ENCODE peak calls at places on chromosomes 4 and X, in ten cellular contexts. Y is kidney epithelial cell, S is hepatocyte, B is sigmoid colon, W is bronchial epithelial cell, M is HepG2, Z is tibial artery, X is IMR-90, G is ovary, A is A673. N is an unnamed sample.
A peak's percentile ranks its signal among the peaks of the same experiment; 100 is the strongest.

GRCh38 chrX:78796916-78797315 is 49.4 kb downstream of the LPAR4 start:
- DNase-seq in Y (no peak), S (no peak), B (no peak), W (no peak), M (no peak), Z (no peak), X (no peak), G (no peak), A (no peak), N (no peak)

GRCh38 chr4:7068883-7069282 is 1.0 kb upstream of the GRPEL1 start:
- DNase-seq in Y (no peak), S (peak; percentile 50), B (peak; percentile 56), W (no peak), M (no peak), Z (peak; percentile 62), X (no peak), G (peak; percentile 43), A (peak; percentile 19), N (no peak)

GRCh38 chr4:185589067-185589844 is 53.9 kb upstream of the PDLIM3 start:
- DNase-seq in Y (no peak), S (no peak), B (no peak), W (no peak), M (no peak), Z (no peak), X (peak; percentile 47), G (no peak), A (no peak), N (peak; percentile 69)

GRCh38 chr4:15410750-15411149 is 17.1 kb upstream of the C1QTNF7 start:
- DNase-seq in Y (no peak), S (no peak), B (no peak), W (no peak), M (no peak), Z (no peak), X (no peak), G (no peak), A (peak; percentile 96), N (no peak)

GRCh38 chrX:110578270-110578669 is 217.3 kb downstream of the CHRDL1 start:
- DNase-seq in Y (no peak), S (no peak), B (no peak), W (no peak), M (no peak), Z (no peak), X (no peak), G (no peak), A (no peak), N (no peak)

GRCh38 chr4:69881173-69881773 is 21.3 kb upstream of the SULT1E1 start:
- DNase-seq in Y (no peak), S (peak; percentile 71), B (no peak), W (peak; percentile 48), M (peak; percentile 66), Z (no peak), X (peak; percentile 44), G (no peak), A (peak; percentile 52), N (peak; percentile 46)

GRCh38 chr4:52883707-52884669 is 21.9 kb downstream of the RASL11B start:
- DNase-seq in Y (no peak), S (no peak), B (no peak), W (no peak), M (no peak), Z (no peak), X (no peak), G (no peak), A (no peak), N (no peak)

GRCh38 chr4:118734491-118735205 is 49.5 kb downstream of the METTL14 start:
- DNase-seq in Y (no peak), S (no peak), B (no peak), W (no peak), M (no peak), Z (no peak), X (no peak), G (no peak), A (no peak), N (no peak)

GRCh38 chr4:26069218-26069617 is 155.2 kb downstream of the SMIM20 start:
- DNase-seq in Y (no peak), S (no peak), B (no peak), W (no peak), M (peak; percentile 6), Z (no peak), X (peak; percentile 47), G (no peak), A (peak; percentile 52), N (no peak)

GRCh38 chr4:42655921-42656735 is 777 bp downstream of the ATP8A1 start:
- DNase-seq in Y (no peak), S (peak; percentile 37), B (peak; percentile 66), W (peak; percentile 2), M (peak; percentile 1), Z (peak; percentile 70), X (no peak), G (no peak), A (peak; percentile 4), N (no peak)

GRCh38 chrX:113192418-113192817 is 351.8 kb upstream of the AMOT start:
- DNase-seq in Y (no peak), S (no peak), B (no peak), W (no peak), M (no peak), Z (no peak), X (no peak), G (no peak), A (no peak), N (no peak)

GRCh38 chr4:151432654-151433053 is 23.7 kb downstream of the FHIP1A start:
- DNase-seq in Y (no peak), S (no peak), B (no peak), W (no peak), M (no peak), Z (no peak), X (no peak), G (no peak), A (no peak), N (no peak)

GRCh38 chr4:151429957-151430548 is 21.1 kb downstream of the FHIP1A start:
- DNase-seq in Y (no peak), S (no peak), B (no peak), W (no peak), M (no peak), Z (no peak), X (no peak), G (no peak), A (no peak), N (no peak)

GRCh38 chr4:151430737-151431457 is 21.9 kb downstream of the FHIP1A start:
- DNase-seq in Y (no peak), S (no peak), B (no peak), W (peak; percentile 67), M (no peak), Z (no peak), X (no peak), G (no peak), A (no peak), N (no peak)

GRCh38 chr4:151434183-151434860 is 25.3 kb downstream of the FHIP1A start:
- DNase-seq in Y (no peak), S (no peak), B (no peak), W (peak; percentile 80), M (no peak), Z (no peak), X (peak; percentile 19), G (no peak), A (no peak), N (no peak)

DNA sequence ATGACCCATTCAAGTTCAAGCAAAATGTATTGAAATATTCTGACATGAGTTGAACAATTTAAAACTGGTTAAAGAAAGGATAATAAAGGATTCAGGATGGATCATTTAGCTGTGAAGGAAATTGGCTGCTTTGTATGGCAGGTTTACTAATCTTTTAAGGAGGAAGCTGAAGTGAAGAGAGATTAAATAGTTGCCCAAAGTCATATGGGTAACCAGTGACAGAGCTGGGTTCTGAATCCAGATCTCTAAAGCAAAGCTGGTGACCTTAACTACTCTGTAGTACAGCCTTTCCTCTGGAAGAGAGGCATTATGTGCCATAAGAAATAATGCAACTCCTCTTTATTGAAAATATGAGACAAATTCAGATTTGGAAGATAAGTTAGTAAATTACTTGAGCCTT is 22.8 kb downstream of the FHIP1A start:
- DNase-seq in Y (no peak), S (no peak), B (no peak), W (no peak), M (no peak), Z (no peak), X (no peak), G (no peak), A (no peak), N (no peak)
- H3K36me3 ChIP-seq in Y (no peaks in the 10 kb centered on the region), S (no peaks in the 10 kb centered on the region), B (no peaks in the 10 kb centered on the region), W (no peaks in the 10 kb centered on the region), M (no peaks in the 10 kb centered on the region), Z (no peaks in the 10 kb centered on the region), X (no peaks in the 10 kb centered on the region), G (no peaks in the 10 kb centered on the region), A (no peaks in the 10 kb centered on the region), N (no peaks in the 10 kb centered on the region)

DNA sequence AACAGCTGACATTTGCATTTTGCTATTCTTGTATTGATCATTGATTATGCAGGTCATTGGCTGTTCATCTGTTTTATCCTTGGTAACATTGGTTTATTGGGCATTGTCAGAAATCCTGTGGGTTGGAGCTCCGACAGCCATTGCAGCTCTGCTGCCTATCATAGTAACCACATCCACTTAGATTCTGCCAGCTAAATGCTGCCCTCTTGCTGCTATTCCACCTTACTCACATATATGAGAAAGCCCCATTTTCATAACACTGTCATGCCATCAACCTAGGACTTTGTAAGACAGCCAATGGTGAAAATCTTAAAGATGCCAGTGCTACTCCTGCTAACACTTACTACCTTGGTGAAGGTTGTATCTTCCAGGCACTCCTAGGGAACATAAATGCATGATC is 187.3 kb upstream of the CXCL13 start:
- DNase-seq in Y (no peak), S (peak; percentile 36), B (no peak), W (peak; percentile 55), M (no peak), Z (no peak), X (no peak), G (no peak), A (peak; percentile 0), N (no peak)
- TF ChIP-seq CTCF in Y (peak; percentile 50), S (peak; percentile 45), B (no peak), W (peak; percentile 39), M (no peak), Z (no peak), X (no peak), G (no peak), A (peak; percentile 31), N (peak; percentile 44)

GRCh38 chr4:110503588-110504435 is 27.9 kb downstream of the ENPEP start:
- DNase-seq in Y (no peak), S (no peak), B (no peak), W (no peak), M (no peak), Z (no peak), X (peak; percentile 13), G (no peak), A (peak; percentile 45), N (peak; percentile 33)
- H3K4me3 ChIP-seq in Y (no peak overlapping the region), S (no peak overlapping the region), B (no peak overlapping the region), W (no peak overlapping the region), M (no peak overlapping the region), Z (no peak overlapping the region), X (no peak overlapping the region), G (no peak overlapping the region), A (no peak overlapping the region), N (no peak overlapping the region)

DNA sequence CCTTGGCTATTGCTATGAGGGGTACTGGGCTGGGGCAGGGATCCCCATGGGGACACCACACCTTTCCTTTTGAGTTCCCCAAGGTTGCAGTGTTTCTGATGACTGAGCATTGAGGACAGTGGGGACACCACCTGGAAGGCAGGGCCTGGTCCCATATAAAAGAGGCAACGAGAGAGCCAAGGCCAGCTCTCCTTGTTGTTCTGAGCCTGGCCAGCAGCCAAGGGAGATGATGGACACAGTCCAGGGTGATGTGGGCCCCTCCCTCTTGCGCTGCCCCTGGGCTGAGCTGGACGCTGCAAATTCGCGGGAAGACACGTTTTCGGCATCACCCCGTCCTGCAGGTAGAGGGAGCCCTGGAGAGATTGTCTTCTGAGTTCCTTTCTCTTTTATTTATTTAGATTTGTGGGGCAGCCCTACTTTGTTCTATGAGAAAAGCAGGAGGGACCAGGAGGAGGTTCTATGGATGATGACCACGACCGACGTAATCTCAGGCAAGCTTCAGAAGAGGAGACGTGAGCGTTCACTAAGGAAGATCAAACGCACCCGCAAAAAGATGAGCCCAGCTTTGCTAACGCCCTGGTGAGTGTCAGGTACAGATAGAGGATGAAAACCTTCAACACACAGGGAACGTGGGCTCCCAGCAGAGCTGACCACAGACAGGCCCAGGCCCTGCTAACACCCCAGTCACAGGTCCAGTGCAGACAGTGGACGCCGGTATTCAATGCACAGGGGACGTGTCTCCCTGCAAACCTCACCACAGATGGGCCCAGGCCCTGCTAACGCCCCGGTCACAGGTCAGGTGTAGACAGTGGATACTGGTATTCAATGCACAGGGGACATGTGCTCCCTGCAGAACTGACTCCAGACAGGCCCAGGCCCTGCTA is 97.4 kb downstream of the SHOX start:
- DNase-seq in Y (no peak), S (peak; percentile 23), B (peak; percentile 45), W (no peak), M (peak; percentile 9), Z (no peak), X (no peak), G (no peak), A (no peak), N (no peak)
- H3K36me3 ChIP-seq in Y (no peaks in the 10 kb centered on the region), S (no peaks in the 10 kb centered on the region), B (no peaks in the 10 kb centered on the region), W (no peaks in the 10 kb centered on the region), M (no peaks in the 10 kb centered on the region), Z (no peaks in the 10 kb centered on the region), X (no peaks in the 10 kb centered on the region), G (no peaks in the 10 kb centered on the region), A (no peaks in the 10 kb centered on the region), N (no peaks in the 10 kb centered on the region)

N was measured in brain microvascular endothelial cell.